ENCODE peak calls at places on chromosome X, in four cellular contexts. One of them, this sample, is unnamed.

GRCh38 chrX:19334945-19335626 is 8.6 kb upstream of the PDHA1 start:
- DNase-seq in nucleus accumbens: no peak
- DNase-seq in mucosa of gallbladder: no peak
- DNase-seq in amniotic epithelial cell: peak
- DNase-seq in this sample: no peak

GRCh38 chrX:153933751-153934472 is 925 bp downstream of the NAA10 start:
- DNase-seq in amniotic epithelial cell: no peak
- DNase-seq in mucosa of gallbladder: no peak
- DNase-seq in nucleus accumbens: no peak
- DNase-seq in this sample: no peak

GRCh38 chrX:44915361-44915868 is 42.4 kb downstream of the KDM6A start:
- DNase-seq in nucleus accumbens: no peak
- DNase-seq in mucosa of gallbladder: no peak
- DNase-seq in amniotic epithelial cell: peak
- DNase-seq in this sample: no peak

GRCh38 chrX:23803931-23804381 is 21.0 kb downstream of the SAT1 start:
- DNase-seq in nucleus accumbens: no peak
- DNase-seq in amniotic epithelial cell: peak
- DNase-seq in mucosa of gallbladder: peak
- DNase-seq in this sample: no peak

GRCh38 chrX:122504026-122504425 is 680.1 kb upstream of the GRIA3 start:
- DNase-seq in nucleus accumbens: no peak
- DNase-seq in mucosa of gallbladder: no peak
- DNase-seq in amniotic epithelial cell: no peak
- DNase-seq in this sample: no peak

GRCh38 chrX:127708155-127708554 is 344.0 kb downstream of the ACTRT1 start:
- DNase-seq in mucosa of gallbladder: no peak
- DNase-seq in amniotic epithelial cell: no peak
- DNase-seq in nucleus accumbens: no peak
- DNase-seq in this sample: no peak

GRCh38 chrX:87621697-87622096 is 104.1 kb downstream of the KLHL4 start:
- DNase-seq in nucleus accumbens: no peak
- DNase-seq in amniotic epithelial cell: peak
- DNase-seq in mucosa of gallbladder: no peak
- DNase-seq in this sample: no peak

GRCh38 chrX:67636532-67636931 is 92.7 kb downstream of the AR start:
- DNase-seq in mucosa of gallbladder: no peak
- DNase-seq in nucleus accumbens: no peak
- DNase-seq in amniotic epithelial cell: no peak
- DNase-seq in this sample: no peak

GRCh38 chrX:48505481-48505880 is 3.3 kb upstream of the PORCN start:
- DNase-seq in mucosa of gallbladder: no peak
- DNase-seq in nucleus accumbens: no peak
- DNase-seq in amniotic epithelial cell: peak
- DNase-seq in this sample: no peak

GRCh38 chrX:78199851-78200250 is 60.4 kb upstream of the TAF9B start:
- DNase-seq in nucleus accumbens: no peak
- DNase-seq in amniotic epithelial cell: peak
- DNase-seq in mucosa of gallbladder: no peak
- DNase-seq in this sample: no peak

GRCh38 chrX:82648062-82648461 is 860.0 kb upstream of the POU3F4 start:
- DNase-seq in amniotic epithelial cell: no peak
- DNase-seq in mucosa of gallbladder: no peak
- DNase-seq in nucleus accumbens: no peak
- DNase-seq in this sample: no peak

GRCh38 chrX:1466232-1466661 is 13.5 kb upstream of the ASMTL start:
- DNase-seq in amniotic epithelial cell: no peak
- DNase-seq in mucosa of gallbladder: peak
- DNase-seq in nucleus accumbens: no peak
- DNase-seq in this sample: peak

GRCh38 chrX:132452911-132453550 is 35.8 kb downstream of the MBNL3 start:
- DNase-seq in mucosa of gallbladder: no peak
- DNase-seq in nucleus accumbens: no peak
- DNase-seq in amniotic epithelial cell: peak
- DNase-seq in this sample: no peak

This sample was measured in Peyer's patch.